ENCODE peak calls at places on chromosomes 7 and 10, in nine cellular contexts. One of them, this sample, is unnamed.
A peak's percentile ranks its signal among the peaks of the same experiment; 100 is the strongest.

GRCh38 chr10:117656385-117657367 is 114.1 kb downstream of the EMX2 start:
- DNase-seq in mesothelial cell of epicardium: no peak
- DNase-seq in kidney tubule cell: no peak
- DNase-seq in kidney: no peak
- DNase-seq in stimulated activated CD4-positive, alpha-beta T cell treated with anti-CD3 and anti-CD28 coated beads, Interleukin-1b, Interleukin-23, amount 100 ng/mL, for 24 hours: no peak
- DNase-seq in GM03348: no peak
- DNase-seq in stimulated activated CD8-positive, alpha-beta memory T cell treated with anti-CD3 and anti-CD28 coated beads, Interleukin-4, amount 100 ng/mL, for 24 hours: no peak
- DNase-seq in OCI-LY7: no peak
- DNase-seq in B cell: no peak
- DNase-seq in this sample: no peak

GRCh38 chr7:47710201-47710935 is 128.5 kb upstream of the TNS3 start:
- DNase-seq in mesothelial cell of epicardium: no peak
- DNase-seq in kidney tubule cell: no peak
- DNase-seq in kidney: no peak
- DNase-seq in stimulated activated CD4-positive, alpha-beta T cell treated with anti-CD3 and anti-CD28 coated beads, Interleukin-1b, Interleukin-23, amount 100 ng/mL, for 24 hours: no peak
- DNase-seq in GM03348: no peak
- DNase-seq in stimulated activated CD8-positive, alpha-beta memory T cell treated with anti-CD3 and anti-CD28 coated beads, Interleukin-4, amount 100 ng/mL, for 24 hours: no peak
- DNase-seq in OCI-LY7: no peak
- DNase-seq in B cell: no peak
- DNase-seq in this sample: no peak

GRCh38 chr7:81064446-81064845 is 145.6 kb upstream of the SEMA3C start:
- DNase-seq in mesothelial cell of epicardium: no peak
- DNase-seq in kidney tubule cell: no peak
- DNase-seq in kidney: no peak
- DNase-seq in stimulated activated CD4-positive, alpha-beta T cell treated with anti-CD3 and anti-CD28 coated beads, Interleukin-1b, Interleukin-23, amount 100 ng/mL, for 24 hours: no peak
- DNase-seq in GM03348: no peak
- DNase-seq in stimulated activated CD8-positive, alpha-beta memory T cell treated with anti-CD3 and anti-CD28 coated beads, Interleukin-4, amount 100 ng/mL, for 24 hours: no peak
- DNase-seq in OCI-LY7: no peak
- DNase-seq in B cell: no peak
- DNase-seq in this sample: no peak

GRCh38 chr7:101373812-101374612 is 11.3 kb downstream of the COL26A1 start:
- DNase-seq in mesothelial cell of epicardium: no peak
- DNase-seq in kidney tubule cell: no peak
- DNase-seq in kidney: peak; percentile 80
- DNase-seq in stimulated activated CD4-positive, alpha-beta T cell treated with anti-CD3 and anti-CD28 coated beads, Interleukin-1b, Interleukin-23, amount 100 ng/mL, for 24 hours: no peak
- DNase-seq in GM03348: no peak
- DNase-seq in stimulated activated CD8-positive, alpha-beta memory T cell treated with anti-CD3 and anti-CD28 coated beads, Interleukin-4, amount 100 ng/mL, for 24 hours: no peak
- DNase-seq in OCI-LY7: no peak
- DNase-seq in B cell: no peak
- DNase-seq in this sample: no peak

GRCh38 chr7:152148706-152149105 is 123.2 kb downstream of the GALNT11 start:
- DNase-seq in mesothelial cell of epicardium: no peak
- DNase-seq in kidney tubule cell: no peak
- DNase-seq in kidney: no peak
- DNase-seq in stimulated activated CD4-positive, alpha-beta T cell treated with anti-CD3 and anti-CD28 coated beads, Interleukin-1b, Interleukin-23, amount 100 ng/mL, for 24 hours: no peak
- DNase-seq in GM03348: no peak
- DNase-seq in stimulated activated CD8-positive, alpha-beta memory T cell treated with anti-CD3 and anti-CD28 coated beads, Interleukin-4, amount 100 ng/mL, for 24 hours: no peak
- DNase-seq in OCI-LY7: no peak
- DNase-seq in B cell: no peak
- DNase-seq in this sample: no peak

GRCh38 chr10:117970962-117971361 is 75.8 kb downstream of the RAB11FIP2 start:
- DNase-seq in mesothelial cell of epicardium: no peak
- DNase-seq in kidney tubule cell: no peak
- DNase-seq in kidney: no peak
- DNase-seq in stimulated activated CD4-positive, alpha-beta T cell treated with anti-CD3 and anti-CD28 coated beads, Interleukin-1b, Interleukin-23, amount 100 ng/mL, for 24 hours: no peak
- DNase-seq in GM03348: no peak
- DNase-seq in stimulated activated CD8-positive, alpha-beta memory T cell treated with anti-CD3 and anti-CD28 coated beads, Interleukin-4, amount 100 ng/mL, for 24 hours: no peak
- DNase-seq in OCI-LY7: no peak
- DNase-seq in B cell: no peak
- DNase-seq in this sample: no peak

GRCh38 chr7:26340476-26341018 is 48.9 kb downstream of the SNX10 start:
- DNase-seq in mesothelial cell of epicardium: no peak
- DNase-seq in kidney tubule cell: no peak
- DNase-seq in kidney: no peak
- DNase-seq in stimulated activated CD4-positive, alpha-beta T cell treated with anti-CD3 and anti-CD28 coated beads, Interleukin-1b, Interleukin-23, amount 100 ng/mL, for 24 hours: no peak
- DNase-seq in GM03348: no peak
- DNase-seq in stimulated activated CD8-positive, alpha-beta memory T cell treated with anti-CD3 and anti-CD28 coated beads, Interleukin-4, amount 100 ng/mL, for 24 hours: no peak
- DNase-seq in OCI-LY7: no peak
- DNase-seq in B cell: no peak
- DNase-seq in this sample: no peak

GRCh38 chr7:40015790-40016296 is 65.8 kb downstream of the CDK13 start:
- DNase-seq in mesothelial cell of epicardium: no peak
- DNase-seq in kidney tubule cell: peak; percentile 72
- DNase-seq in kidney: no peak
- DNase-seq in stimulated activated CD4-positive, alpha-beta T cell treated with anti-CD3 and anti-CD28 coated beads, Interleukin-1b, Interleukin-23, amount 100 ng/mL, for 24 hours: no peak
- DNase-seq in GM03348: peak; percentile 29
- DNase-seq in stimulated activated CD8-positive, alpha-beta memory T cell treated with anti-CD3 and anti-CD28 coated beads, Interleukin-4, amount 100 ng/mL, for 24 hours: no peak
- DNase-seq in OCI-LY7: peak; percentile 7
- DNase-seq in B cell: peak; percentile 39
- DNase-seq in this sample: no peak

GRCh38 chr10:79238606-79239005 is 108.7 kb upstream of the PPIF start:
- DNase-seq in mesothelial cell of epicardium: no peak
- DNase-seq in kidney tubule cell: no peak
- DNase-seq in kidney: no peak
- DNase-seq in stimulated activated CD4-positive, alpha-beta T cell treated with anti-CD3 and anti-CD28 coated beads, Interleukin-1b, Interleukin-23, amount 100 ng/mL, for 24 hours: no peak
- DNase-seq in GM03348: no peak
- DNase-seq in stimulated activated CD8-positive, alpha-beta memory T cell treated with anti-CD3 and anti-CD28 coated beads, Interleukin-4, amount 100 ng/mL, for 24 hours: no peak
- DNase-seq in OCI-LY7: no peak
- DNase-seq in B cell: no peak
- DNase-seq in this sample: no peak

GRCh38 chr10:570631-571565 is 118.6 kb downstream of the DIP2C start:
- DNase-seq in mesothelial cell of epicardium: no peak
- DNase-seq in kidney tubule cell: no peak
- DNase-seq in kidney: no peak
- DNase-seq in stimulated activated CD4-positive, alpha-beta T cell treated with anti-CD3 and anti-CD28 coated beads, Interleukin-1b, Interleukin-23, amount 100 ng/mL, for 24 hours: no peak
- DNase-seq in GM03348: no peak
- DNase-seq in stimulated activated CD8-positive, alpha-beta memory T cell treated with anti-CD3 and anti-CD28 coated beads, Interleukin-4, amount 100 ng/mL, for 24 hours: no peak
- DNase-seq in OCI-LY7: no peak
- DNase-seq in B cell: no peak
- DNase-seq in this sample: no peak

GRCh38 chr10:110759523-110759922 is 112.2 kb upstream of the PDCD4 start:
- DNase-seq in mesothelial cell of epicardium: no peak
- DNase-seq in kidney tubule cell: no peak
- DNase-seq in kidney: no peak
- DNase-seq in stimulated activated CD4-positive, alpha-beta T cell treated with anti-CD3 and anti-CD28 coated beads, Interleukin-1b, Interleukin-23, amount 100 ng/mL, for 24 hours: no peak
- DNase-seq in GM03348: no peak
- DNase-seq in stimulated activated CD8-positive, alpha-beta memory T cell treated with anti-CD3 and anti-CD28 coated beads, Interleukin-4, amount 100 ng/mL, for 24 hours: no peak
- DNase-seq in OCI-LY7: no peak
- DNase-seq in B cell: no peak
- DNase-seq in this sample: no peak

GRCh38 chr10:17432738-17433137 is 21.7 kb downstream of the ST8SIA6 start:
- DNase-seq in mesothelial cell of epicardium: no peak
- DNase-seq in kidney tubule cell: no peak
- DNase-seq in kidney: no peak
- DNase-seq in stimulated activated CD4-positive, alpha-beta T cell treated with anti-CD3 and anti-CD28 coated beads, Interleukin-1b, Interleukin-23, amount 100 ng/mL, for 24 hours: no peak
- DNase-seq in GM03348: no peak
- DNase-seq in stimulated activated CD8-positive, alpha-beta memory T cell treated with anti-CD3 and anti-CD28 coated beads, Interleukin-4, amount 100 ng/mL, for 24 hours: no peak
- DNase-seq in OCI-LY7: no peak
- DNase-seq in B cell: no peak
- DNase-seq in this sample: no peak

GRCh38 chr10:29110172-29110571 is 178.7 kb upstream of the LYZL1 start:
- DNase-seq in mesothelial cell of epicardium: no peak
- DNase-seq in kidney tubule cell: no peak
- DNase-seq in kidney: no peak
- DNase-seq in stimulated activated CD4-positive, alpha-beta T cell treated with anti-CD3 and anti-CD28 coated beads, Interleukin-1b, Interleukin-23, amount 100 ng/mL, for 24 hours: no peak
- DNase-seq in GM03348: no peak
- DNase-seq in stimulated activated CD8-positive, alpha-beta memory T cell treated with anti-CD3 and anti-CD28 coated beads, Interleukin-4, amount 100 ng/mL, for 24 hours: no peak
- DNase-seq in OCI-LY7: no peak
- DNase-seq in B cell: no peak
- DNase-seq in this sample: no peak

GRCh38 chr7:78377532-78377931 is 579.0 kb downstream of the PHTF2 start:
- DNase-seq in mesothelial cell of epicardium: no peak
- DNase-seq in kidney tubule cell: no peak
- DNase-seq in kidney: no peak
- DNase-seq in stimulated activated CD4-positive, alpha-beta T cell treated with anti-CD3 and anti-CD28 coated beads, Interleukin-1b, Interleukin-23, amount 100 ng/mL, for 24 hours: no peak
- DNase-seq in GM03348: no peak
- DNase-seq in stimulated activated CD8-positive, alpha-beta memory T cell treated with anti-CD3 and anti-CD28 coated beads, Interleukin-4, amount 100 ng/mL, for 24 hours: no peak
- DNase-seq in OCI-LY7: no peak
- DNase-seq in B cell: no peak
- DNase-seq in this sample: no peak

GRCh38 chr7:154709840-154710520 is 292.9 kb downstream of the PAXIP1 start:
- DNase-seq in mesothelial cell of epicardium: no peak
- DNase-seq in kidney tubule cell: no peak
- DNase-seq in kidney: no peak
- DNase-seq in stimulated activated CD4-positive, alpha-beta T cell treated with anti-CD3 and anti-CD28 coated beads, Interleukin-1b, Interleukin-23, amount 100 ng/mL, for 24 hours: no peak
- DNase-seq in GM03348: no peak
- DNase-seq in stimulated activated CD8-positive, alpha-beta memory T cell treated with anti-CD3 and anti-CD28 coated beads, Interleukin-4, amount 100 ng/mL, for 24 hours: no peak
- DNase-seq in OCI-LY7: no peak
- DNase-seq in B cell: no peak
- DNase-seq in this sample: no peak

GRCh38 chr10:110818311-110819257 is 53.1 kb upstream of the PDCD4 start:
- DNase-seq in mesothelial cell of epicardium: no peak
- DNase-seq in kidney tubule cell: no peak
- DNase-seq in kidney: no peak
- DNase-seq in stimulated activated CD4-positive, alpha-beta T cell treated with anti-CD3 and anti-CD28 coated beads, Interleukin-1b, Interleukin-23, amount 100 ng/mL, for 24 hours: no peak
- DNase-seq in GM03348: no peak
- DNase-seq in stimulated activated CD8-positive, alpha-beta memory T cell treated with anti-CD3 and anti-CD28 coated beads, Interleukin-4, amount 100 ng/mL, for 24 hours: no peak
- DNase-seq in OCI-LY7: no peak
- DNase-seq in B cell: no peak
- DNase-seq in this sample: no peak

GRCh38 chr7:22184549-22185199 is 172.3 kb downstream of the RAPGEF5 start:
- DNase-seq in mesothelial cell of epicardium: no peak
- DNase-seq in kidney tubule cell: no peak
- DNase-seq in kidney: no peak
- DNase-seq in stimulated activated CD4-positive, alpha-beta T cell treated with anti-CD3 and anti-CD28 coated beads, Interleukin-1b, Interleukin-23, amount 100 ng/mL, for 24 hours: no peak
- DNase-seq in GM03348: no peak
- DNase-seq in stimulated activated CD8-positive, alpha-beta memory T cell treated with anti-CD3 and anti-CD28 coated beads, Interleukin-4, amount 100 ng/mL, for 24 hours: no peak
- DNase-seq in OCI-LY7: no peak
- DNase-seq in B cell: no peak
- DNase-seq in this sample: no peak

GRCh38 chr7:44574286-44574872 is 671 bp upstream of the DDX56 start:
- DNase-seq in mesothelial cell of epicardium: no peak
- DNase-seq in kidney tubule cell: no peak
- DNase-seq in kidney: no peak
- DNase-seq in stimulated activated CD4-positive, alpha-beta T cell treated with anti-CD3 and anti-CD28 coated beads, Interleukin-1b, Interleukin-23, amount 100 ng/mL, for 24 hours: no peak
- DNase-seq in GM03348: no peak
- DNase-seq in stimulated activated CD8-positive, alpha-beta memory T cell treated with anti-CD3 and anti-CD28 coated beads, Interleukin-4, amount 100 ng/mL, for 24 hours: no peak
- DNase-seq in OCI-LY7: peak; percentile 14
- DNase-seq in B cell: no peak
- DNase-seq in this sample: no peak

GRCh38 chr7:1919539-1920265 is 249.6 kb downstream of the ELFN1 start:
- DNase-seq in mesothelial cell of epicardium: no peak
- DNase-seq in kidney tubule cell: no peak
- DNase-seq in kidney: peak; percentile 78
- DNase-seq in stimulated activated CD4-positive, alpha-beta T cell treated with anti-CD3 and anti-CD28 coated beads, Interleukin-1b, Interleukin-23, amount 100 ng/mL, for 24 hours: no peak
- DNase-seq in GM03348: no peak
- DNase-seq in stimulated activated CD8-positive, alpha-beta memory T cell treated with anti-CD3 and anti-CD28 coated beads, Interleukin-4, amount 100 ng/mL, for 24 hours: no peak
- DNase-seq in OCI-LY7: no peak
- DNase-seq in B cell: no peak
- DNase-seq in this sample: no peak

This sample was measured in RWPE2.